ENCODE peak calls at places on chromosomes 13 and 19, in eight cellular contexts. One of them, this sample, is unnamed.
A peak's percentile ranks its signal among the peaks of the same experiment; 100 is the strongest.

GRCh38 chr19:19656451-19657396 is 6.8 kb downstream of the ATP13A1 start:
- DNase-seq in RWPE1: no peak
- DNase-seq in D721Med: peak; percentile 20
- DNase-seq in psoas muscle: peak; percentile 42
- DNase-seq in fibroblast of lung: no peak
- DNase-seq in pancreas: peak; percentile 71
- DNase-seq in T-helper 1 cell: no peak
- DNase-seq in CD8-positive, alpha-beta memory T cell: no peak
- DNase-seq in this sample: no peak

GRCh38 chr13:78102121-78102677 is 183.6 kb upstream of the EDNRB start:
- DNase-seq in D721Med: no peak
- DNase-seq in RWPE1: no peak
- DNase-seq in fibroblast of lung: peak; percentile 54
- DNase-seq in psoas muscle: peak; percentile 47
- DNase-seq in pancreas: no peak
- DNase-seq in T-helper 1 cell: no peak
- DNase-seq in CD8-positive, alpha-beta memory T cell: no peak
- DNase-seq in this sample: no peak

GRCh38 chr19:14248578-14249011 is 42.6 kb upstream of the ADGRL1 start:
- DNase-seq in T-helper 1 cell: no peak
- DNase-seq in RWPE1: no peak
- DNase-seq in D721Med: peak; percentile 57
- DNase-seq in CD8-positive, alpha-beta memory T cell: no peak
- DNase-seq in psoas muscle: no peak
- DNase-seq in fibroblast of lung: peak; percentile 69
- DNase-seq in pancreas: peak; percentile 39
- DNase-seq in this sample: no peak

GRCh38 chr19:35006342-35006998 is 6.3 kb downstream of the GRAMD1A start:
- DNase-seq in D721Med: no peak
- DNase-seq in RWPE1: no peak
- DNase-seq in fibroblast of lung: peak; percentile 90
- DNase-seq in T-helper 1 cell: no peak
- DNase-seq in CD8-positive, alpha-beta memory T cell: no peak
- DNase-seq in psoas muscle: no peak
- DNase-seq in pancreas: peak; percentile 91
- DNase-seq in this sample: no peak

GRCh38 chr19:1102407-1103106 is 1.2 kb upstream of the GPX4 start:
- DNase-seq in D721Med: no peak
- DNase-seq in T-helper 1 cell: no peak
- DNase-seq in RWPE1: peak; percentile 85
- DNase-seq in fibroblast of lung: peak; percentile 100
- DNase-seq in psoas muscle: no peak
- DNase-seq in CD8-positive, alpha-beta memory T cell: no peak
- DNase-seq in pancreas: peak; percentile 40
- DNase-seq in this sample: no peak

GRCh38 chr13:48231080-48231479 is 1.9 kb upstream of the ITM2B start:
- DNase-seq in pancreas: no peak
- DNase-seq in T-helper 1 cell: no peak
- DNase-seq in RWPE1: no peak
- DNase-seq in fibroblast of lung: peak; percentile 40
- DNase-seq in psoas muscle: no peak
- DNase-seq in CD8-positive, alpha-beta memory T cell: no peak
- DNase-seq in D721Med: no peak
- DNase-seq in this sample: no peak

GRCh38 chr13:98445340-98446233 is 131.3 kb downstream of the STK24 start:
- DNase-seq in D721Med: peak; percentile 73
- DNase-seq in fibroblast of lung: peak; percentile 33
- DNase-seq in RWPE1: peak; percentile 83
- DNase-seq in psoas muscle: peak; percentile 83
- DNase-seq in T-helper 1 cell: peak; percentile 74
- DNase-seq in pancreas: peak; percentile 87
- DNase-seq in CD8-positive, alpha-beta memory T cell: peak; percentile 73
- DNase-seq in this sample: no peak

GRCh38 chr19:41531438-41532311 is 44.3 kb upstream of the CEACAM21 start:
- DNase-seq in fibroblast of lung: peak; percentile 7
- DNase-seq in pancreas: no peak
- DNase-seq in psoas muscle: peak; percentile 81
- DNase-seq in D721Med: no peak
- DNase-seq in RWPE1: peak; percentile 60
- DNase-seq in CD8-positive, alpha-beta memory T cell: peak; percentile 46
- DNase-seq in T-helper 1 cell: peak; percentile 80
- DNase-seq in this sample: peak; percentile 87

GRCh38 chr13:73757471-73758233 is 376.6 kb downstream of the KLF12 start:
- DNase-seq in RWPE1: no peak
- DNase-seq in psoas muscle: no peak
- DNase-seq in pancreas: no peak
- DNase-seq in T-helper 1 cell: no peak
- DNase-seq in CD8-positive, alpha-beta memory T cell: no peak
- DNase-seq in D721Med: no peak
- DNase-seq in fibroblast of lung: peak; percentile 61
- DNase-seq in this sample: no peak

GRCh38 chr13:31122544-31123260 is 39.0 kb downstream of the HSPH1 start:
- DNase-seq in fibroblast of lung: no peak
- DNase-seq in RWPE1: no peak
- DNase-seq in CD8-positive, alpha-beta memory T cell: no peak
- DNase-seq in D721Med: no peak
- DNase-seq in pancreas: no peak
- DNase-seq in T-helper 1 cell: no peak
- DNase-seq in psoas muscle: no peak
- DNase-seq in this sample: no peak

GRCh38 chr19:24054044-24054935 is 32.7 kb upstream of the ZNF254 start:
- DNase-seq in psoas muscle: no peak
- DNase-seq in D721Med: no peak
- DNase-seq in CD8-positive, alpha-beta memory T cell: no peak
- DNase-seq in RWPE1: peak; percentile 82
- DNase-seq in T-helper 1 cell: no peak
- DNase-seq in pancreas: no peak
- DNase-seq in fibroblast of lung: peak; percentile 90
- DNase-seq in this sample: no peak

GRCh38 chr13:31913459-31913858 is 118.1 kb upstream of the FRY start:
- DNase-seq in D721Med: no peak
- DNase-seq in psoas muscle: no peak
- DNase-seq in T-helper 1 cell: no peak
- DNase-seq in fibroblast of lung: no peak
- DNase-seq in CD8-positive, alpha-beta memory T cell: no peak
- DNase-seq in pancreas: no peak
- DNase-seq in RWPE1: no peak
- DNase-seq in this sample: no peak

GRCh38 chr13:50213526-50213925 is 198.3 kb downstream of the KCNRG start:
- DNase-seq in D721Med: no peak
- DNase-seq in RWPE1: no peak
- DNase-seq in T-helper 1 cell: no peak
- DNase-seq in psoas muscle: no peak
- DNase-seq in fibroblast of lung: no peak
- DNase-seq in pancreas: no peak
- DNase-seq in CD8-positive, alpha-beta memory T cell: no peak
- DNase-seq in this sample: no peak

GRCh38 chr19:36245210-36246005 is 30.5 kb downstream of the ZNF146 start:
- DNase-seq in pancreas: no peak
- DNase-seq in RWPE1: no peak
- DNase-seq in fibroblast of lung: no peak
- DNase-seq in D721Med: peak; percentile 83
- DNase-seq in T-helper 1 cell: no peak
- DNase-seq in CD8-positive, alpha-beta memory T cell: no peak
- DNase-seq in psoas muscle: no peak
- DNase-seq in this sample: no peak

GRCh38 chr13:34545461-34545860 is 396.6 kb upstream of the NBEA start:
- DNase-seq in D721Med: no peak
- DNase-seq in pancreas: no peak
- DNase-seq in psoas muscle: no peak
- DNase-seq in fibroblast of lung: no peak
- DNase-seq in T-helper 1 cell: no peak
- DNase-seq in CD8-positive, alpha-beta memory T cell: no peak
- DNase-seq in RWPE1: no peak
- DNase-seq in this sample: no peak

GRCh38 chr13:93254775-93255174 is 28.2 kb downstream of the GPC6 start:
- DNase-seq in D721Med: no peak
- DNase-seq in T-helper 1 cell: no peak
- DNase-seq in RWPE1: no peak
- DNase-seq in psoas muscle: no peak
- DNase-seq in fibroblast of lung: peak; percentile 71
- DNase-seq in pancreas: no peak
- DNase-seq in CD8-positive, alpha-beta memory T cell: no peak
- DNase-seq in this sample: no peak

GRCh38 chr19:56155124-56155687 is 14.1 kb downstream of the ZNF444 start:
- DNase-seq in fibroblast of lung: no peak
- DNase-seq in RWPE1: no peak
- DNase-seq in pancreas: peak; percentile 76
- DNase-seq in T-helper 1 cell: no peak
- DNase-seq in CD8-positive, alpha-beta memory T cell: no peak
- DNase-seq in D721Med: peak; percentile 58
- DNase-seq in psoas muscle: no peak
- DNase-seq in this sample: no peak

GRCh38 chr13:39349391-39349790 is 253.6 kb downstream of the LHFPL6 start:
- DNase-seq in fibroblast of lung: peak; percentile 8
- DNase-seq in RWPE1: no peak
- DNase-seq in psoas muscle: no peak
- DNase-seq in D721Med: no peak
- DNase-seq in pancreas: no peak
- DNase-seq in CD8-positive, alpha-beta memory T cell: no peak
- DNase-seq in T-helper 1 cell: no peak
- DNase-seq in this sample: no peak